ENCODE peak calls at places on chromosomes 12 and 14, in seven cellular contexts. K is fibroblast of pulmonary artery, N is nephron progenitor cell, T is tibial artery, A is lung, Q is osteoblast, I is fibroblast of lung. G is an unnamed sample.

GRCh38 chr14:91413547-91414474 is 3.8 kb downstream of the CCDC88C start:
- DNase-seq in K (no peak), N (no peak), T (no peak), A (peak; percentile 79), Q (no peak), I (no peak), G (no peak)

GRCh38 chr12:3656946-3657622 is 95.8 kb downstream of the CRACR2A start:
- DNase-seq in K (no peak), N (no peak), T (no peak), A (no peak), Q (no peak), I (no peak), G (no peak)

GRCh38 chr14:95326987-95327386 is 7.3 kb upstream of the CLMN start:
- DNase-seq in K (no peak), N (no peak), T (no peak), A (no peak), Q (no peak), I (no peak), G (no peak)

GRCh38 chr14:77058082-77058481 is 29.6 kb upstream of the IRF2BPL start:
- DNase-seq in K (no peak), N (no peak), T (no peak), A (no peak), Q (no peak), I (no peak), G (no peak)

GRCh38 chr12:62268956-62269355 is 8.8 kb downstream of the USP15 start:
- DNase-seq in K (peak; percentile 72), N (no peak), T (no peak), A (no peak), Q (no peak), I (peak; percentile 84), G (no peak)

GRCh38 chr12:112357214-112357613 is 25.0 kb downstream of the HECTD4 start:
- DNase-seq in K (no peak), N (no peak), T (no peak), A (no peak), Q (no peak), I (no peak), G (no peak)

GRCh38 chr12:49843871-49844437 is 1.0 kb upstream of the BCDIN3D start:
- DNase-seq in K (no peak), N (no peak), T (no peak), A (no peak), Q (no peak), I (no peak), G (no peak)

GRCh38 chr12:552466-552865 is 92.7 kb downstream of the B4GALNT3 start:
- DNase-seq in K (no peak), N (no peak), T (no peak), A (no peak), Q (peak; percentile 68), I (no peak), G (no peak)

GRCh38 chr12:5830121-5830520 is 114.9 kb downstream of the ANO2 start:
- DNase-seq in K (no peak), N (no peak), T (no peak), A (no peak), Q (no peak), I (no peak), G (no peak)

GRCh38 chr14:63268746-63269145 is 50.0 kb downstream of the GPHB5 start:
- DNase-seq in K (no peak), N (no peak), T (no peak), A (no peak), Q (no peak), I (no peak), G (no peak)

GRCh38 chr12:95976416-95976832 is 19.7 kb downstream of the HAL start:
- DNase-seq in K (peak; percentile 31), N (no peak), T (no peak), A (no peak), Q (no peak), I (peak; percentile 39), G (no peak)

GRCh38 chr12:153080-153746 is 60.7 kb downstream of the SLC6A12 start:
- DNase-seq in K (peak; percentile 47), N (peak; percentile 81), T (peak; percentile 38), A (peak; percentile 49), Q (peak; percentile 97), I (peak; percentile 25), G (no peak)

GRCh38 chr12:133080619-133081407 is at the start of gene ZNF140:
- DNase-seq in K (peak; percentile 99), N (peak; percentile 95), T (peak; percentile 95), A (peak; percentile 95), Q (peak; percentile 95), I (peak; percentile 99), G (peak; percentile 95)

GRCh38 chr14:94373708-94374107 is 14.7 kb downstream of the SERPINA1 start:
- DNase-seq in K (peak; percentile 98), N (no peak), T (peak; percentile 44), A (no peak), Q (peak; percentile 100), I (peak; percentile 84), G (peak; percentile 94)

GRCh38 chr14:83867871-83868270 is 1662.1 kb upstream of the FLRT2 start:
- DNase-seq in K (no peak), N (no peak), T (no peak), A (no peak), Q (no peak), I (no peak), G (no peak)

GRCh38 chr14:105411985-105412767 is 7.5 kb upstream of the MTA1 start:
- DNase-seq in K (no peak), N (no peak), T (no peak), A (no peak), Q (peak; percentile 91), I (no peak), G (no peak)

GRCh38 chr12:53560386-53560785 is 53.1 kb upstream of the NPFF start:
- DNase-seq in K (peak; percentile 89), N (no peak), T (no peak), A (no peak), Q (peak; percentile 87), I (peak; percentile 88), G (peak; percentile 77)

GRCh38 chr12:55019784-55020183 is at the start of gene NEUROD4:
- DNase-seq in K (peak; percentile 72), N (peak; percentile 86), T (no peak), A (peak; percentile 60), Q (peak; percentile 50), I (peak; percentile 53), G (peak; percentile 29)

GRCh38 chr14:100621806-100622205 is 34.6 kb upstream of the BEGAIN start:
- DNase-seq in K (no peak), N (no peak), T (no peak), A (no peak), Q (no peak), I (no peak), G (no peak)

GRCh38 chr14:36973806-36974442 is 198.5 kb downstream of the SLC25A21 start:
- DNase-seq in K (peak; percentile 35), N (no peak), T (no peak), A (no peak), Q (peak; percentile 18), I (peak; percentile 64), G (peak; percentile 22)

GRCh38 chr12:26112232-26112631 is 12.6 kb downstream of the BHLHE41 start:
- DNase-seq in K (no peak), N (no peak), T (no peak), A (no peak), Q (no peak), I (no peak), G (no peak)

GRCh38 chr12:26112703-26113147 is 12.1 kb downstream of the BHLHE41 start:
- DNase-seq in K (no peak), N (no peak), T (no peak), A (no peak), Q (no peak), I (no peak), G (no peak)

GRCh38 chr12:26114720-26115406 is 10.0 kb downstream of the BHLHE41 start:
- DNase-seq in K (no peak), N (no peak), T (no peak), A (no peak), Q (no peak), I (no peak), G (no peak)

GRCh38 chr12:26113194-26113654 is 11.6 kb downstream of the BHLHE41 start:
- DNase-seq in K (no peak), N (no peak), T (peak; percentile 49), A (no peak), Q (no peak), I (no peak), G (no peak)

DNA sequence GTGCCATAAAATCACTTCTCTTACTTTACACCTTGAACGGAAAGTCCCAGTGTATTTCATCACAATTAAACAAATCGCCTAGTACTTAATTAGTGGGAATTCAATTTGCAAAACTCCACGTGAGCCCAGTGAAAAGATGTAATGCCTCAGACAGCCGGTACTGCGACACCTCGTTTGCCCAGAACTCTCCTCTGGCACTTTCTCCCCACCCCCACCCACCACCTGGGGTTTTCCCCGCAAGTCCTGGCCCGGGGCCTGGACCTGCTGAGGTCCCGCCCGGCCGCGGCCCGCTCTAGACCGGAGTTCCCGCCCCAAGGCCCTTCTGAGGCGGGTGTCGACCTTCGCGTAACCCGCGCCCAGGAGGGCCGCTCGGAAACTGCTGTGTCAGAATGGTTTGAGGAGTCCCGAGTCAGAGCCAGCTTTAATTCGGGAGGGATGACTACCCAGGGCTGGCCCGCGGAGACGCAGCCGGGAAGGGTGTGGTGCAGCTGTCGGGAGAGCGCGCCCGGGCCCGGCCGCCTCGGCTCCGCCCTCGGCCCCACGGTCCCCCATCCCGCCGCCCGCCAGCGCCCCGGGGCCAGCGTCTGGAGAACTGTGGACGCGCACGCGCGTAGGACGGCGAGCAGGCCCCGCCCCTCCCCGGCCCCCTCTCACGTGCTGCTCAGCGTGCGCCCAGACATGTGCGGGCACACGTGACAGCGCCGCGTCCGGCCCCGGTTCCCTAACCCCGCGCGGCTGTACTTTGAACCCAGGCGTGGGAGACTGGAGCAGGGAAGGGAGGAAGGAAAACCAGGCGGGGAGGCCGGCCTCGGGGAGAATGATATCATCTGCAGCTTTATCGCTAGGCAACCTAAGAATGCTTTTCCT is 10.8 kb downstream of the BHLHE41 start:
- DNase-seq in K (peak; percentile 92), N (peak; percentile 86), T (peak; percentile 94), A (peak; percentile 90), Q (peak; percentile 97), I (peak; percentile 89), G (no peak)
- TF ChIP-seq CTCF in K (peak; percentile 21), N (no peak), T (peak; percentile 34), A (no peak), Q (peak; percentile 10), I (no peak), G (peak; percentile 45)

GRCh38 chr12:115898670-115899069 is 378.8 kb downstream of the MED13L start:
- DNase-seq in K (no peak), N (no peak), T (no peak), A (no peak), Q (no peak), I (no peak), G (no peak)
- TF ChIP-seq CTCF in K (no peak), N (no peak), T (no peak), A (no peak), Q (peak; percentile 31), I (no peak), G (peak; percentile 7)

GRCh38 chr12:131372706-131373195 is 338.1 kb upstream of the SFSWAP start:
- DNase-seq in K (no peak), N (no peak), T (no peak), A (no peak), Q (no peak), I (no peak), G (no peak)
- TF ChIP-seq CTCF in K (no peak), N (no peak), T (no peak), A (no peak), Q (no peak), I (no peak), G (no peak)

DNA sequence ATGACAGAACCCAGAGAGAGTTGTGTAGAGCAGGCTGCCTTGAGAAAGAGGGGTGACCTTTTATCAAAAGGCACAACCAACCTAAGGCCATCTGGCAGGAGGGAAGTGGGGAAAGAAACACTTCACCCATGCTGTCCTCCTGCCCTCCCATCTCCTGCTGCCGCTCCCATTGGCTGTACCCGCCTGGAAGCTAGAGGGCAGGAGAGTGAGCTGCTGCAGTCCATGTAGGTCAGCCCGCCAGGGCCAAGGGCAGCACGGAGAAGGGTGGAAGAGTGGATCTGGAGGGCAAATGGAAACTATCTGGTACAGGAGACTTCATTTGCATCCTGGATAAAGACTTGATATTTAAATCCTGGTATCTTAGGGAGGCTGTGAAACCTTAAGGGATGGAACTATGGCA is 11.5 kb upstream of the CABP1 start:
- DNase-seq in K (no peak), N (peak; percentile 33), T (no peak), A (no peak), Q (no peak), I (no peak), G (no peak)
- TF ChIP-seq CTCF in K (peak; percentile 30), N (no peak), T (no peak), A (no peak), Q (no peak), I (no peak), G (no peak)

G was measured in astrocyte of the cerebellum.